ENCODE peak calls at places on chromosomes 3 and 15, in five cellular contexts. One of them, this sample, is unnamed.

GRCh38 chr3:170703121-170703588 is 117.3 kb upstream of the SLC7A14 start:
- DNase-seq in upper lobe of left lung: no peak
- DNase-seq in SK-N-SH: no peak
- DNase-seq in stomach: no peak
- DNase-seq in sigmoid colon: no peak
- DNase-seq in this sample: no peak

GRCh38 chr3:118766306-118766669 is 268.4 kb downstream of the IGSF11 start:
- DNase-seq in upper lobe of left lung: no peak
- DNase-seq in SK-N-SH: no peak
- DNase-seq in stomach: no peak
- DNase-seq in sigmoid colon: no peak
- DNase-seq in this sample: no peak

GRCh38 chr3:152322756-152323155 is 54.0 kb downstream of the MBNL1 start:
- DNase-seq in upper lobe of left lung: no peak
- DNase-seq in SK-N-SH: no peak
- DNase-seq in stomach: no peak
- DNase-seq in sigmoid colon: no peak
- DNase-seq in this sample: no peak

GRCh38 chr15:29747837-29748417 is 74.3 kb downstream of the TJP1 start:
- DNase-seq in upper lobe of left lung: no peak
- DNase-seq in SK-N-SH: peak
- DNase-seq in stomach: no peak
- DNase-seq in sigmoid colon: no peak
- DNase-seq in this sample: no peak

GRCh38 chr15:59622289-59622688 is 10.7 kb downstream of the GCNT3 start:
- DNase-seq in upper lobe of left lung: peak
- DNase-seq in SK-N-SH: peak
- DNase-seq in stomach: peak
- DNase-seq in sigmoid colon: no peak
- DNase-seq in this sample: no peak

GRCh38 chr3:195073866-195074860 is 196.8 kb downstream of the XXYLT1 start:
- DNase-seq in upper lobe of left lung: no peak
- DNase-seq in SK-N-SH: no peak
- DNase-seq in stomach: peak
- DNase-seq in sigmoid colon: peak
- DNase-seq in this sample: peak

GRCh38 chr3:31412832-31413231 is 119.9 kb upstream of the STT3B start:
- DNase-seq in upper lobe of left lung: no peak
- DNase-seq in SK-N-SH: no peak
- DNase-seq in stomach: no peak
- DNase-seq in sigmoid colon: no peak
- DNase-seq in this sample: no peak

GRCh38 chr3:59752925-59753324 is 703.1 kb upstream of the CFAP20DC start:
- DNase-seq in upper lobe of left lung: no peak
- DNase-seq in SK-N-SH: no peak
- DNase-seq in stomach: no peak
- DNase-seq in sigmoid colon: no peak
- DNase-seq in this sample: no peak

GRCh38 chr15:57727031-57727430 is 20.5 kb downstream of the POLR2M start:
- DNase-seq in upper lobe of left lung: no peak
- DNase-seq in SK-N-SH: no peak
- DNase-seq in stomach: no peak
- DNase-seq in sigmoid colon: no peak
- DNase-seq in this sample: no peak

GRCh38 chr3:58998476-58999117 is 51.2 kb downstream of the CFAP20DC start:
- DNase-seq in upper lobe of left lung: no peak
- DNase-seq in SK-N-SH: peak
- DNase-seq in stomach: no peak
- DNase-seq in sigmoid colon: no peak
- DNase-seq in this sample: no peak

GRCh38 chr15:75924576-75924975 is 20.9 kb downstream of the FBXO22 start:
- DNase-seq in upper lobe of left lung: peak
- DNase-seq in SK-N-SH: no peak
- DNase-seq in stomach: peak
- DNase-seq in sigmoid colon: no peak
- DNase-seq in this sample: no peak

GRCh38 chr3:137764001-137764433 is at the start of gene SOX14:
- DNase-seq in upper lobe of left lung: peak
- DNase-seq in SK-N-SH: peak
- DNase-seq in stomach: peak
- DNase-seq in sigmoid colon: no peak
- DNase-seq in this sample: no peak

GRCh38 chr3:155598671-155599070 is 146.2 kb downstream of the PLCH1 start:
- DNase-seq in upper lobe of left lung: no peak
- DNase-seq in SK-N-SH: no peak
- DNase-seq in stomach: no peak
- DNase-seq in sigmoid colon: no peak
- DNase-seq in this sample: no peak

GRCh38 chr3:30554317-30554690 is 52.1 kb upstream of the TGFBR2 start:
- DNase-seq in upper lobe of left lung: no peak
- DNase-seq in SK-N-SH: no peak
- DNase-seq in stomach: no peak
- DNase-seq in sigmoid colon: no peak
- DNase-seq in this sample: no peak

GRCh38 chr15:85831415-85832113 is 36.8 kb upstream of the KLHL25 start:
- DNase-seq in upper lobe of left lung: peak
- DNase-seq in SK-N-SH: peak
- DNase-seq in stomach: peak
- DNase-seq in sigmoid colon: peak
- DNase-seq in this sample: peak

GRCh38 chr15:81492303-81492702 is 118.3 kb upstream of the TMC3 start:
- DNase-seq in upper lobe of left lung: no peak
- DNase-seq in SK-N-SH: no peak
- DNase-seq in stomach: no peak
- DNase-seq in sigmoid colon: no peak
- DNase-seq in this sample: no peak

GRCh38 chr15:36278219-36278618 is 301.2 kb upstream of the CDIN1 start:
- DNase-seq in upper lobe of left lung: no peak
- DNase-seq in SK-N-SH: no peak
- DNase-seq in stomach: no peak
- DNase-seq in sigmoid colon: no peak
- DNase-seq in this sample: no peak

GRCh38 chr15:63895194-63895593 is 61.4 kb upstream of the HERC1 start:
- DNase-seq in upper lobe of left lung: no peak
- DNase-seq in SK-N-SH: no peak
- DNase-seq in stomach: no peak
- DNase-seq in sigmoid colon: no peak
- DNase-seq in this sample: no peak

GRCh38 chr3:37970802-37971201 is 19.8 kb upstream of the VILL start:
- DNase-seq in upper lobe of left lung: no peak
- DNase-seq in SK-N-SH: no peak
- DNase-seq in stomach: peak
- DNase-seq in sigmoid colon: no peak
- DNase-seq in this sample: no peak

GRCh38 chr3:175003590-175003989 is 144.5 kb downstream of the NAALADL2 start:
- DNase-seq in upper lobe of left lung: no peak
- DNase-seq in SK-N-SH: no peak
- DNase-seq in stomach: no peak
- DNase-seq in sigmoid colon: no peak
- DNase-seq in this sample: no peak

GRCh38 chr3:108125550-108126071 is 34.8 kb upstream of the CD47 start:
- DNase-seq in upper lobe of left lung: no peak
- DNase-seq in SK-N-SH: no peak
- DNase-seq in stomach: no peak
- DNase-seq in sigmoid colon: no peak
- DNase-seq in this sample: no peak

GRCh38 chr15:81155375-81156218 is 21.5 kb downstream of the CFAP161 start:
- DNase-seq in upper lobe of left lung: peak
- DNase-seq in SK-N-SH: peak
- DNase-seq in stomach: peak
- DNase-seq in sigmoid colon: peak
- DNase-seq in this sample: peak

GRCh38 chr3:129549006-129549800 is 6.2 kb downstream of the H1-8 start:
- DNase-seq in upper lobe of left lung: no peak
- DNase-seq in SK-N-SH: no peak
- DNase-seq in stomach: no peak
- DNase-seq in sigmoid colon: no peak
- DNase-seq in this sample: no peak

GRCh38 chr15:60009124-60009523 is 5.0 kb downstream of the FOXB1 start:
- DNase-seq in upper lobe of left lung: no peak
- DNase-seq in SK-N-SH: no peak
- DNase-seq in stomach: no peak
- DNase-seq in sigmoid colon: no peak
- DNase-seq in this sample: no peak

GRCh38 chr3:113104746-113105479 is 106.4 kb upstream of the BOC start:
- DNase-seq in upper lobe of left lung: no peak
- DNase-seq in SK-N-SH: no peak
- DNase-seq in stomach: no peak
- DNase-seq in sigmoid colon: peak
- DNase-seq in this sample: no peak

GRCh38 chr15:50685191-50685975 is 1.2 kb downstream of the TRPM7 start:
- DNase-seq in upper lobe of left lung: no peak
- DNase-seq in SK-N-SH: peak
- DNase-seq in stomach: no peak
- DNase-seq in sigmoid colon: no peak
- DNase-seq in this sample: no peak

GRCh38 chr15:45551691-45552090 is 29.1 kb upstream of the SLC30A4 start:
- DNase-seq in upper lobe of left lung: no peak
- DNase-seq in SK-N-SH: no peak
- DNase-seq in stomach: no peak
- DNase-seq in sigmoid colon: no peak
- DNase-seq in this sample: no peak

GRCh38 chr3:120497318-120497717 is 46.5 kb upstream of the FSTL1 start:
- DNase-seq in upper lobe of left lung: no peak
- DNase-seq in SK-N-SH: no peak
- DNase-seq in stomach: no peak
- DNase-seq in sigmoid colon: no peak
- DNase-seq in this sample: no peak

GRCh38 chr15:25850154-25851111 is 12.7 kb downstream of the ATP10A start:
- DNase-seq in upper lobe of left lung: peak
- DNase-seq in SK-N-SH: peak
- DNase-seq in stomach: peak
- DNase-seq in sigmoid colon: peak
- DNase-seq in this sample: peak
- TF ChIP-seq POLR2AphosphoS5 in upper lobe of left lung: no peak
- TF ChIP-seq POLR2AphosphoS5 in SK-N-SH: no peak
- TF ChIP-seq POLR2AphosphoS5 in stomach: peak
- TF ChIP-seq POLR2AphosphoS5 in sigmoid colon: peak
- TF ChIP-seq POLR2AphosphoS5 in this sample: no peak

GRCh38 chr3:150141790-150142189 is 171.1 kb upstream of the PFN2 start:
- DNase-seq in upper lobe of left lung: no peak
- DNase-seq in SK-N-SH: no peak
- DNase-seq in stomach: no peak
- DNase-seq in sigmoid colon: no peak
- DNase-seq in this sample: no peak
- H3K4me3 ChIP-seq in upper lobe of left lung: no peak
- H3K4me3 ChIP-seq in SK-N-SH: no peak
- H3K4me3 ChIP-seq in stomach: no peak
- H3K4me3 ChIP-seq in sigmoid colon: no peak
- H3K4me3 ChIP-seq in this sample: no peak

GRCh38 chr15:39643747-39644520 is 63.1 kb downstream of the THBS1 start:
- DNase-seq in upper lobe of left lung: no peak
- DNase-seq in SK-N-SH: no peak
- DNase-seq in stomach: no peak
- DNase-seq in sigmoid colon: no peak
- DNase-seq in this sample: no peak
- TF ChIP-seq EP300 in upper lobe of left lung: no peak
- TF ChIP-seq EP300 in SK-N-SH: no peak
- TF ChIP-seq EP300 in stomach: no peak
- TF ChIP-seq EP300 in sigmoid colon: no peak
- TF ChIP-seq EP300 in this sample: no peak

GRCh38 chr3:52484680-52485461 is 10.3 kb upstream of the STAB1 start:
- DNase-seq in upper lobe of left lung: no peak
- DNase-seq in SK-N-SH: no peak
- DNase-seq in stomach: no peak
- DNase-seq in sigmoid colon: no peak
- DNase-seq in this sample: no peak

GRCh38 chr3:52481819-52482521 is 13.2 kb upstream of the STAB1 start:
- DNase-seq in upper lobe of left lung: no peak
- DNase-seq in SK-N-SH: peak
- DNase-seq in stomach: no peak
- DNase-seq in sigmoid colon: no peak
- DNase-seq in this sample: no peak

GRCh38 chr3:52480768-52481715 is 14.1 kb upstream of the STAB1 start:
- DNase-seq in upper lobe of left lung: no peak
- DNase-seq in SK-N-SH: no peak
- DNase-seq in stomach: no peak
- DNase-seq in sigmoid colon: no peak
- DNase-seq in this sample: no peak

GRCh38 chr3:52483577-52484495 is 11.3 kb upstream of the STAB1 start:
- DNase-seq in upper lobe of left lung: no peak
- DNase-seq in SK-N-SH: no peak
- DNase-seq in stomach: no peak
- DNase-seq in sigmoid colon: no peak
- DNase-seq in this sample: no peak

GRCh38 chr3:52483081-52483480 is 12.1 kb upstream of the STAB1 start:
- DNase-seq in upper lobe of left lung: no peak
- DNase-seq in SK-N-SH: no peak
- DNase-seq in stomach: no peak
- DNase-seq in sigmoid colon: no peak
- DNase-seq in this sample: no peak
- TF ChIP-seq POLR2AphosphoS5 in upper lobe of left lung: no peak
- TF ChIP-seq POLR2AphosphoS5 in SK-N-SH: no peak
- TF ChIP-seq POLR2AphosphoS5 in stomach: no peak
- TF ChIP-seq POLR2AphosphoS5 in sigmoid colon: no peak
- TF ChIP-seq POLR2AphosphoS5 in this sample: no peak

GRCh38 chr3:114384558-114384903 is 90.7 kb downstream of the TIGIT start:
- DNase-seq in upper lobe of left lung: no peak
- DNase-seq in SK-N-SH: no peak
- DNase-seq in stomach: no peak
- DNase-seq in sigmoid colon: no peak
- DNase-seq in this sample: no peak
- H3K4me3 ChIP-seq in upper lobe of left lung: no peak
- H3K4me3 ChIP-seq in SK-N-SH: no peak
- H3K4me3 ChIP-seq in stomach: peak
- H3K4me3 ChIP-seq in sigmoid colon: peak
- H3K4me3 ChIP-seq in this sample: peak

DNA sequence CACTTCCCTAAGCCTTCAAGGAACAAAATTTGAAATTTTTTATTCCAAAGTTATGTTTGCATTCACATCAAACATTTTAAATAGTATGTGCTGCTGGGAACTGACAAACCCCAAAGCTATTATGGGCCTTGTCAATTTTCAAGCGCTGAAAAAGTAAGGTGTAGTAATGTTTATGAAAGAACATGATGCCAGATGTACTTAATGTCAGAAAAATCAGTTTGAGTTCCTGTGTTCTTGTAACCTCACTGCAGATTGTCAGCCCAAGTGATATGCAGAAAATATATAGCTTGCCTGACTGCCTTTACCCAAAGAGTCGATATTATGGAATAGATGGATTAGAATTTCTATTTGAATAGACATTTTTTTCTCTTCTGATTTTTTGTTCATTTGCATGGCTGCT is 20.8 kb upstream of the DIPK2A start:
- DNase-seq in upper lobe of left lung: no peak
- DNase-seq in SK-N-SH: no peak
- DNase-seq in stomach: no peak
- DNase-seq in sigmoid colon: no peak
- DNase-seq in this sample: no peak
- TF ChIP-seq EP300 in upper lobe of left lung: no peak
- TF ChIP-seq EP300 in SK-N-SH: no peak
- TF ChIP-seq EP300 in stomach: no peak
- TF ChIP-seq EP300 in sigmoid colon: no peak
- TF ChIP-seq EP300 in this sample: no peak

This sample was measured in suprapubic skin.